ENCODE peak calls at places on chromosomes 3 and 15, in eight cellular contexts. F is neural progenitor cell, N is body of pancreas, E is transverse colon, O is lung, D is ovary, Q is A549, Y is cardiac muscle cell. Z is an unnamed sample.

GRCh38 chr15:100349321-100349695 is 7.5 kb upstream of the ADAMTS17 start:
- DNase-seq in F (no peak), N (no peak), E (no peak), O (no peak), D (no peak), Q (no peak), Y (no peak), Z (no peak)

GRCh38 chr3:196712514-196713413 is 587 bp downstream of the PIGX start:
- DNase-seq in F (peak; percentile 84), N (peak; percentile 66), E (peak; percentile 74), O (peak; percentile 59), D (peak; percentile 86), Q (peak; percentile 44), Y (peak; percentile 76), Z (peak; percentile 72)

GRCh38 chr3:98821072-98821471 is 57.9 kb downstream of the ST3GAL6 start:
- DNase-seq in F (no peak), N (no peak), E (no peak), O (no peak), D (no peak), Q (no peak), Y (no peak), Z (no peak)

GRCh38 chr3:60579734-60580133 is 671.5 kb downstream of the FHIT start:
- DNase-seq in F (no peak), N (no peak), E (no peak), O (no peak), D (no peak), Q (peak; percentile 0), Y (peak; percentile 32), Z (no peak)

GRCh38 chr3:78969483-78969882 is 798.3 kb downstream of the ROBO1 start:
- DNase-seq in F (no peak), N (no peak), E (no peak), O (no peak), D (no peak), Q (no peak), Y (peak; percentile 82), Z (no peak)

GRCh38 chr15:66573719-66574641 is 8.2 kb upstream of the LCTL start:
- DNase-seq in F (no peak), N (no peak), E (no peak), O (no peak), D (no peak), Q (no peak), Y (peak; percentile 68), Z (no peak)

GRCh38 chr3:99532246-99532645 is 106.1 kb upstream of the COL8A1 start:
- DNase-seq in F (peak; percentile 80), N (peak; percentile 6), E (peak; percentile 37), O (no peak), D (no peak), Q (peak; percentile 61), Y (peak; percentile 90), Z (peak; percentile 9)

GRCh38 chr3:158404319-158404718 is 166.7 kb upstream of the MLF1 start:
- DNase-seq in F (no peak), N (no peak), E (no peak), O (no peak), D (no peak), Q (no peak), Y (no peak), Z (no peak)

GRCh38 chr3:50617911-50618481 is 1.0 kb downstream of the MAPKAPK3 start:
- DNase-seq in F (no peak), N (no peak), E (no peak), O (no peak), D (peak; percentile 48), Q (no peak), Y (no peak), Z (peak; percentile 41)

GRCh38 chr3:150237490-150237889 is 170.6 kb upstream of the TSC22D2 start:
- DNase-seq in F (no peak), N (no peak), E (no peak), O (no peak), D (no peak), Q (peak; percentile 10), Y (peak; percentile 47), Z (peak; percentile 63)

GRCh38 chr3:161420746-161421145 is 49.4 kb upstream of the SPTSSB start:
- DNase-seq in F (peak; percentile 59), N (peak; percentile 20), E (no peak), O (no peak), D (no peak), Q (peak; percentile 66), Y (no peak), Z (no peak)

GRCh38 chr3:182683335-182684257 is 109.7 kb upstream of the ATP11B start:
- DNase-seq in F (peak; percentile 81), N (peak; percentile 71), E (peak; percentile 74), O (peak; percentile 57), D (peak; percentile 59), Q (peak; percentile 65), Y (peak; percentile 79), Z (peak; percentile 60)

GRCh38 chr15:89078831-89079810 is 9.1 kb upstream of the ABHD2 start:
- DNase-seq in F (no peak), N (no peak), E (no peak), O (no peak), D (no peak), Q (no peak), Y (peak; percentile 40), Z (no peak)

GRCh38 chr3:101643861-101644613 is 32.9 kb downstream of the ZBTB11 start:
- DNase-seq in F (no peak), N (no peak), E (no peak), O (no peak), D (no peak), Q (peak; percentile 9), Y (peak; percentile 71), Z (no peak)

GRCh38 chr3:140432176-140432753 is 245.6 kb upstream of the TRIM42 start:
- DNase-seq in F (peak; percentile 27), N (no peak), E (no peak), O (no peak), D (peak; percentile 49), Q (no peak), Y (no peak), Z (peak; percentile 58)

GRCh38 chr3:22714758-22715157 is 488.4 kb upstream of the UBE2E2 start:
- DNase-seq in F (peak; percentile 27), N (no peak), E (no peak), O (no peak), D (no peak), Q (no peak), Y (no peak), Z (no peak)

GRCh38 chr15:93059442-93059841 is 29.6 kb downstream of the RGMA start:
- DNase-seq in F (no peak), N (no peak), E (no peak), O (no peak), D (no peak), Q (no peak), Y (no peak), Z (no peak)

GRCh38 chr3:143000525-143000924 is 845 bp upstream of the U2SURP start:
- DNase-seq in F (peak; percentile 41), N (peak; percentile 13), E (peak; percentile 20), O (no peak), D (no peak), Q (no peak), Y (peak; percentile 46), Z (peak; percentile 5)

GRCh38 chr3:141418751-141419150 is 50.4 kb downstream of the ZBTB38 start:
- DNase-seq in F (no peak), N (no peak), E (no peak), O (no peak), D (no peak), Q (no peak), Y (no peak), Z (no peak)

GRCh38 chr3:171135536-171135935 is 109.0 kb upstream of the SLC2A2 start:
- DNase-seq in F (no peak), N (no peak), E (no peak), O (no peak), D (no peak), Q (no peak), Y (no peak), Z (no peak)

GRCh38 chr3:31882895-31883294 is 98.2 kb downstream of the OSBPL10 start:
- DNase-seq in F (no peak), N (no peak), E (no peak), O (no peak), D (no peak), Q (no peak), Y (no peak), Z (no peak)

GRCh38 chr3:8319935-8320634 is 181.5 kb upstream of the LMCD1 start:
- DNase-seq in F (no peak), N (no peak), E (no peak), O (no peak), D (no peak), Q (peak; percentile 20), Y (peak; percentile 68), Z (no peak)

GRCh38 chr3:9861626-9862130 is 17.9 kb upstream of the RPUSD3 start:
- DNase-seq in F (no peak), N (no peak), E (no peak), O (no peak), D (no peak), Q (no peak), Y (no peak), Z (no peak)

DNA sequence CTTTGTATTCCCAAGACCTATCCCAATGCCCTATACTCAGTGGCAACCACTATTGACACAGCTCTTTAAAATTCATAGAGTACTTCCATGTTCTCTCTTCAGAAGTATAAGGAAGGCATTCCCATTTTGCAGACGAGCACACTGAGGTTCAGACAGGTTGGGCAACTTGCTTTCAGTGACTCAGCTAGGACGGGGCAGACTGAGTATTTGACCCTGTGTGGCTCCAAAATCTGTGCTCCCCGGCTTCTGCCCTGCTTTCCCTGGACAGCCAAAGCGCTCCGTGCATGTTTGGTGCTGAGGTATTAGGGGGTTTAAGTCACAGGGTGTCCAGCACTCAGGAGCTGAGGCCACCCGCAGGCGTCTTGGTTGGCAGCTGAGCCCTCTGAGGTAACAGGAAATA is 59.5 kb downstream of the CEMIP start:
- DNase-seq in F (no peak), N (no peak), E (no peak), O (no peak), D (no peak), Q (no peak), Y (no peak), Z (no peak)
- H3K4me1 ChIP-seq in F (peaks cover 3% of the 10 kb centered on the region), N (no peaks in the 10 kb centered on the region), E (peaks cover 27% of the 10 kb centered on the region), O (peaks cover 2% of the 10 kb centered on the region), D (peaks cover 30% of the 10 kb centered on the region), Q (peaks cover 24% of the 10 kb centered on the region), Y (no peaks in the 10 kb centered on the region), Z (no peaks in the 10 kb centered on the region)

GRCh38 chr15:51089041-51089440 is 5.7 kb downstream of the TNFAIP8L3 start:
- DNase-seq in F (no peak), N (no peak), E (no peak), O (no peak), D (no peak), Q (no peak), Y (no peak), Z (no peak)
- H3K27ac ChIP-seq in F (no peak overlapping the region), N (no peak overlapping the region), E (no peak overlapping the region), O (no peak overlapping the region), D (no peak overlapping the region), Q (no peak overlapping the region), Y (no peak overlapping the region), Z (no peak overlapping the region)

GRCh38 chr3:70947584-70947983 is 635.1 kb upstream of the MDFIC2 start:
- DNase-seq in F (no peak), N (no peak), E (no peak), O (no peak), D (no peak), Q (no peak), Y (peak; percentile 41), Z (no peak)

GRCh38 chr3:70943886-70944285 is 631.4 kb upstream of the MDFIC2 start:
- DNase-seq in F (no peak), N (no peak), E (no peak), O (no peak), D (no peak), Q (no peak), Y (no peak), Z (no peak)
- H3K4me1 ChIP-seq in F (no peaks in the 10 kb centered on the region), N (no peaks in the 10 kb centered on the region), E (no peaks in the 10 kb centered on the region), O (no peaks in the 10 kb centered on the region), D (no peaks in the 10 kb centered on the region), Q (no peaks in the 10 kb centered on the region), Y (no peaks in the 10 kb centered on the region), Z (no peaks in the 10 kb centered on the region)

GRCh38 chr15:47185222-47185800 is 532.0 kb upstream of the SEMA6D start:
- DNase-seq in F (no peak), N (no peak), E (no peak), O (no peak), D (no peak), Q (no peak), Y (peak; percentile 5), Z (no peak)
- H3K27ac ChIP-seq in F (no peak overlapping the region), N (no peak overlapping the region), E (no peak overlapping the region), O (no peak overlapping the region), D (no peak overlapping the region), Q (no peak overlapping the region), Y (no peak overlapping the region), Z (no peak overlapping the region)

Z was measured in thyroid gland.